ENCODE peak calls at places on chromosome 1, in nine cellular contexts. Y is HCT116; L is right atrium auricular region; G is CD8-positive, alpha-beta T cell; F is stomach; V is left ventricle myocardium inferior; K is fibroblast of lung; C is naive thymus-derived CD4-positive, alpha-beta T cell; Z is ovary. N is an unnamed sample.

GRCh38 chr1:235399661-235400060 is 32.4 kb downstream of the TBCE start:
- DNase-seq in Y (no peak), L (no peak), G (no peak), F (no peak), V (no peak), K (no peak), C (no peak), Z (no peak), N (no peak)

GRCh38 chr1:236156512-236157208 is 14.3 kb downstream of the GPR137B start:
- DNase-seq in Y (no peak), L (peak; percentile 67), G (peak; percentile 36), F (no peak), V (no peak), K (no peak), C (no peak), Z (no peak), N (no peak)

GRCh38 chr1:179021873-179022272 is 3.8 kb upstream of the FAM20B start:
- DNase-seq in Y (no peak), L (no peak), G (no peak), F (no peak), V (no peak), K (peak; percentile 64), C (no peak), Z (no peak), N (no peak)

GRCh38 chr1:238406098-238406497 is 515.4 kb upstream of the ZP4 start:
- DNase-seq in Y (no peak), L (no peak), G (no peak), F (no peak), V (no peak), K (no peak), C (no peak), Z (no peak), N (no peak)

GRCh38 chr1:25922633-25923567 is 16.7 kb upstream of the STMN1 start:
- DNase-seq in Y (no peak), L (peak; percentile 61), G (peak; percentile 54), F (peak; percentile 30), V (peak; percentile 27), K (peak; percentile 30), C (peak; percentile 50), Z (peak; percentile 29), N (no peak)

GRCh38 chr1:44310006-44310405 is 45.1 kb downstream of the ERI3 start:
- DNase-seq in Y (no peak), L (no peak), G (no peak), F (no peak), V (no peak), K (no peak), C (no peak), Z (no peak), N (no peak)

GRCh38 chr1:206457408-206457807 is 12.9 kb upstream of the IKBKE start:
- DNase-seq in Y (no peak), L (peak; percentile 69), G (no peak), F (no peak), V (no peak), K (no peak), C (no peak), Z (no peak), N (no peak)

GRCh38 chr1:82388679-82389078 is 587.9 kb downstream of the ADGRL2 start:
- DNase-seq in Y (no peak), L (no peak), G (no peak), F (no peak), V (no peak), K (peak; percentile 38), C (no peak), Z (no peak), N (no peak)

GRCh38 chr1:18410407-18410806 is 70.3 kb upstream of the KLHDC7A start:
- DNase-seq in Y (no peak), L (no peak), G (no peak), F (no peak), V (no peak), K (no peak), C (no peak), Z (no peak), N (no peak)

GRCh38 chr1:160117709-160118183 is 2.2 kb downstream of the ATP1A2 start:
- DNase-seq in Y (no peak), L (no peak), G (no peak), F (peak; percentile 32), V (peak; percentile 61), K (peak; percentile 79), C (no peak), Z (peak; percentile 57), N (no peak)

GRCh38 chr1:160117300-160117699 is 1.7 kb downstream of the ATP1A2 start:
- DNase-seq in Y (no peak), L (no peak), G (no peak), F (no peak), V (no peak), K (no peak), C (no peak), Z (no peak), N (no peak)

GRCh38 chr1:160115545-160116276 is at the start of gene ATP1A2:
- DNase-seq in Y (no peak), L (no peak), G (no peak), F (no peak), V (peak; percentile 62), K (peak; percentile 39), C (no peak), Z (no peak), N (no peak)

GRCh38 chr1:160118928-160119327 is 3.4 kb downstream of the ATP1A2 start:
- DNase-seq in Y (no peak), L (no peak), G (no peak), F (no peak), V (no peak), K (no peak), C (no peak), Z (no peak), N (no peak)

DNA sequence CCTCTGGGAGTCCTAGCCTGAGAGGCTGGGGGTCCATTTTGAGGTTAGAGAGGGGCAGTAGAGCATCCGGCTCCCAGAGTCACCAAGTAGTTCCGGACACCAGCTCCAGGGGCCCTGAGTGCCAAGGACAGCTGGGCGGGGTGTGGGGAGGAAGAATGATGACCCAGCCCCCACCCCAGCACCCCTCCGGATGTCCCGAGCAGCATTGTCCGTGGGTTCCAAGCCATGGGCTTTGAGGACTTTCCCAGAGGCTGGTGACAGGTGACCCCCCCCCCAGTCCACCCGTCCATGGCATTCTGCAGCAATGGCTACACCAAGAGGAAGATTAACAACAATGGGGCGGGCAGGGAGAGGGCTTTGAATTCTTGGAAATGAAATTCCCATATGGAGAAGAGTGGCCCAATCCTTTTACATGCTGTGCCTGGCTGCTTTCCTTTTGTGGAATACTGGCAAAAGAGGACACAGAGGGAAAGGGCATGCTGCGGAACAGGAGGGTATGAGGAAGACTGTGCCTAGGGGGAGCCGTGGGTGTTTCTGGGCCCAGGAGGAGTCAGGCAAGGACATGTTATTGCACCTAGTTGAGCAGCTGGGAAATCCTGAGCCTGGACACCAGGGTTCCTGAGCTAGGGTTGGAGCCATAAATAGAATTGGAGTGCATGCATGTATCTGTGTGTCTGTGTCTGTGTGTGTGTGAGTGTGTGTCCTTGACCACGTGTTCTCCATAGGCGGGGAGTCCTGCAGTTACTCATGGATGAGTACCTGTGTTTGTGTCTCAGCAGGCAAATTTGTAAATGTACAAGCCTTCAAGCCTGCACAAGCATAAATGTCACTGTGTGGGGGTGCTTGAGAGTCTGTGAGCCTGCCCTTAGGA is 953 bp downstream of the ATP1A2 start:
- DNase-seq in Y (no peak), L (no peak), G (no peak), F (no peak), V (no peak), K (peak; percentile 67), C (no peak), Z (no peak), N (no peak)
- H3K27me3 ChIP-seq in Y (no peaks in the 10 kb centered on the region), L (no peaks in the 10 kb centered on the region), G (no peaks in the 10 kb centered on the region), F (peaks cover 30% of the 10 kb centered on the region), V (no peaks in the 10 kb centered on the region), K (peaks cover 34% of the 10 kb centered on the region), C (no peaks in the 10 kb centered on the region), Z (no peaks in the 10 kb centered on the region), N (no peaks in the 10 kb centered on the region)

DNA sequence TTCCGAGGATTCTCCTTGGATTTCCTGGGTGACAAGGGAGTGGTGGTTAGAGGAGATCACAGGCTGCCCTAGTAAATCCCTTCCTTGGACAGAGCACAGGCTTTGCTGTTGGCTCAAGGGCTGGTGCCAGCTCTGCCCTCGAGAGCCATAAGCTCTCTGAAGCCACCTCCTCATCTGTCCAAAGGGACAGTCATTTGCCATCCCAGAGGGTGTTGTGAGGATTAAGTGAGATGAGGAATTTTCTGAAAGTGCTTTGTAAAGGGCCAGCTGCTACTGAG is 6.5 kb downstream of the TAGLN2 start:
- DNase-seq in Y (no peak), L (no peak), G (no peak), F (no peak), V (no peak), K (no peak), C (no peak), Z (no peak), N (no peak)
- H3K4me1 ChIP-seq in Y (peaks cover 41% of the 10 kb centered on the region), L (no peaks in the 10 kb centered on the region), G (peaks cover 32% of the 10 kb centered on the region), F (peaks cover 71% of the 10 kb centered on the region), V (peaks cover 85% of the 10 kb centered on the region), K (peaks cover 45% of the 10 kb centered on the region), C (peaks cover 21% of the 10 kb centered on the region), Z (peaks cover 23% of the 10 kb centered on the region), N (peaks cover 73% of the 10 kb centered on the region)

DNA sequence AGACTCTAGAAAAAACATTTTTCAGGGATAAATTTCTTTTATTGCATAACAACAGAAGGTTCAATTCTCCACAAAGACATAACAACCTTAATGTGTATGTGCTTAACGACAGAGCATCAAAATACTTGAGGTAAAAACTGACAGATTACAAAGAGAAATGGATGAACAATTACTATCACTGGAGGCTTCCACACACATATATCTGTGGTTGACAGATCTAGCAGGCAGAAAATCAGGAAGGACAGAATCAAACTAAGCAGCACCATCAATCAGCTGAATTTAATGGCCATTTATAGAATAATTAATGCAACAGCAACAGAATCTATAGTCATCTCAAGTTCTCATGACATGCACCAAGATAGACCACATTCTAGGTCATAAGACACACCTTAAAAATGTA is 306.0 kb upstream of the GREM2 start:
- DNase-seq in Y (no peak), L (no peak), G (no peak), F (no peak), V (no peak), K (no peak), C (no peak), Z (no peak), N (no peak)
- H3K9me3 ChIP-seq in Y (peaks cover 10% of the 10 kb centered on the region), L (no peaks in the 10 kb centered on the region), G (no peaks in the 10 kb centered on the region), F (no peaks in the 10 kb centered on the region), V (peaks cover 29% of the 10 kb centered on the region), K (no peaks in the 10 kb centered on the region), C (no peaks in the 10 kb centered on the region), Z (no peaks in the 10 kb centered on the region), N (no peaks in the 10 kb centered on the region)

GRCh38 chr1:119007672-119008482 is 19.7 kb upstream of the TBX15 start:
- DNase-seq in Y (no peak), L (peak; percentile 54), G (no peak), F (no peak), V (no peak), K (no peak), C (no peak), Z (no peak), N (no peak)

GRCh38 chr1:119005870-119006405 is 17.8 kb upstream of the TBX15 start:
- DNase-seq in Y (no peak), L (peak; percentile 40), G (no peak), F (no peak), V (no peak), K (no peak), C (no peak), Z (no peak), N (no peak)

GRCh38 chr1:119008483-119009299 is 20.5 kb upstream of the TBX15 start:
- DNase-seq in Y (peak; percentile 7), L (peak; percentile 57), G (no peak), F (no peak), V (no peak), K (peak; percentile 74), C (no peak), Z (no peak), N (no peak)

GRCh38 chr1:119006406-119007279 is 18.5 kb upstream of the TBX15 start:
- DNase-seq in Y (no peak), L (peak; percentile 54), G (no peak), F (no peak), V (no peak), K (no peak), C (no peak), Z (no peak), N (no peak)

GRCh38 chr1:119007343-119007671 is 19.2 kb upstream of the TBX15 start:
- DNase-seq in Y (no peak), L (peak; percentile 49), G (no peak), F (no peak), V (no peak), K (no peak), C (no peak), Z (no peak), N (no peak)
- H3K27me3 ChIP-seq in Y (no peaks in the 10 kb centered on the region), L (peaks cover 29% of the 10 kb centered on the region), G (peaks cover 29% of the 10 kb centered on the region), F (peaks cover 87% of the 10 kb centered on the region), V (peaks cover 83% of the 10 kb centered on the region), K (peaks cover 57% of the 10 kb centered on the region), C (peaks cover 19% of the 10 kb centered on the region), Z (no peaks in the 10 kb centered on the region), N (no peaks in the 10 kb centered on the region)